ENCODE peak calls at places on chromosome 22, in six cellular contexts. F is breast epithelium, Z is brain microvascular endothelial cell, R is NB4, O is cardiac fibroblast, D is stomach. P is an unnamed sample.

GRCh38 chr22:46072030-46072881 is 78.1 kb upstream of the PPARA start:
- DNase-seq in F (peak; percentile 52), Z (no peak), R (peak; percentile 74), O (peak; percentile 67), D (peak; percentile 82), P (no peak)

GRCh38 chr22:33513388-33514336 is 406.6 kb downstream of the LARGE1 start:
- DNase-seq in F (no peak), Z (peak; percentile 33), R (no peak), O (peak; percentile 38), D (no peak), P (no peak)

GRCh38 chr22:45450101-45450785 is 36.8 kb downstream of the RIBC2 start:
- DNase-seq in F (no peak), Z (no peak), R (no peak), O (no peak), D (no peak), P (no peak)

GRCh38 chr22:17132112-17132511 is 11.0 kb upstream of the TMEM121B start:
- DNase-seq in F (no peak), Z (no peak), R (no peak), O (no peak), D (no peak), P (no peak)

GRCh38 chr22:39459681-39460080 is 2.9 kb downstream of the MGAT3 start:
- DNase-seq in F (no peak), Z (no peak), R (no peak), O (no peak), D (no peak), P (no peak)

GRCh38 chr22:49576241-49577141 is 251.2 kb downstream of the BRD1 start:
- DNase-seq in F (peak; percentile 46), Z (no peak), R (no peak), O (no peak), D (peak; percentile 23), P (no peak)

GRCh38 chr22:38570841-38571364 is 920 bp upstream of the DMC1 start:
- DNase-seq in F (no peak), Z (no peak), R (peak; percentile 69), O (peak; percentile 37), D (peak; percentile 31), P (no peak)

GRCh38 chr22:41828516-41828915 is 4.4 kb upstream of the SREBF2 start:
- DNase-seq in F (no peak), Z (no peak), R (no peak), O (no peak), D (peak; percentile 34), P (no peak)

GRCh38 chr22:29842740-29843139 is 4.7 kb upstream of the ASCC2 start:
- DNase-seq in F (no peak), Z (peak; percentile 96), R (no peak), O (peak; percentile 91), D (no peak), P (no peak)

GRCh38 chr22:29128891-29129643 is 56.2 kb downstream of the KREMEN1 start:
- DNase-seq in F (no peak), Z (no peak), R (peak; percentile 24), O (no peak), D (no peak), P (no peak)

GRCh38 chr22:47076758-47077157 is 314.3 kb downstream of the TBC1D22A start:
- DNase-seq in F (no peak), Z (no peak), R (no peak), O (no peak), D (no peak), P (no peak)

GRCh38 chr22:17140022-17140421 is 18.9 kb upstream of the TMEM121B start:
- DNase-seq in F (no peak), Z (no peak), R (no peak), O (no peak), D (no peak), P (no peak)

GRCh38 chr22:47987885-47988515 is 1225.5 kb downstream of the TBC1D22A start:
- DNase-seq in F (no peak), Z (no peak), R (no peak), O (no peak), D (no peak), P (no peak)

GRCh38 chr22:48804811-48805301 is 1022.8 kb downstream of the BRD1 start:
- DNase-seq in F (no peak), Z (no peak), R (no peak), O (no peak), D (no peak), P (no peak)

GRCh38 chr22:33707581-33707980 is 212.7 kb downstream of the LARGE1 start:
- DNase-seq in F (no peak), Z (no peak), R (no peak), O (no peak), D (no peak), P (no peak)

GRCh38 chr22:36068776-36069344 is 40.2 kb upstream of the RBFOX2 start:
- DNase-seq in F (no peak), Z (no peak), R (peak; percentile 18), O (no peak), D (no peak), P (no peak)

GRCh38 chr22:46569848-46570695 is 32.7 kb upstream of the CELSR1 start:
- DNase-seq in F (no peak), Z (no peak), R (no peak), O (no peak), D (no peak), P (no peak)

GRCh38 chr22:50485221-50486131 is 1.2 kb upstream of the MIOX start:
- DNase-seq in F (no peak), Z (no peak), R (no peak), O (no peak), D (peak; percentile 86), P (no peak)

GRCh38 chr22:28832731-28833130 is 32.4 kb upstream of the XBP1 start:
- DNase-seq in F (no peak), Z (no peak), R (no peak), O (no peak), D (no peak), P (no peak)

GRCh38 chr22:30396871-30397655 is at the start of gene SEC14L2:
- DNase-seq in F (peak; percentile 84), Z (no peak), R (no peak), O (peak; percentile 61), D (peak; percentile 79), P (no peak)

GRCh38 chr22:40176921-40177737 is 596 bp upstream of the TNRC6B start:
- DNase-seq in F (no peak), Z (peak; percentile 64), R (peak; percentile 87), O (peak; percentile 69), D (peak; percentile 32), P (no peak)

GRCh38 chr22:40410272-40410671 is 39.9 kb downstream of the SGSM3 start:
- DNase-seq in F (peak; percentile 49), Z (no peak), R (no peak), O (no peak), D (peak; percentile 52), P (no peak)

GRCh38 chr22:45537734-45538181 is 35.1 kb downstream of the FBLN1 start:
- DNase-seq in F (peak; percentile 80), Z (peak; percentile 66), R (peak; percentile 11), O (peak; percentile 80), D (peak; percentile 30), P (no peak)

GRCh38 chr22:23286296-23286695 is 106.0 kb downstream of the BCR start:
- DNase-seq in F (no peak), Z (no peak), R (no peak), O (no peak), D (no peak), P (no peak)

GRCh38 chr22:40764743-40765441 is 54.3 kb downstream of the SLC25A17 start:
- DNase-seq in F (no peak), Z (no peak), R (no peak), O (no peak), D (no peak), P (no peak)

GRCh38 chr22:48147404-48147803 is 1385.0 kb downstream of the TBC1D22A start:
- DNase-seq in F (no peak), Z (no peak), R (no peak), O (no peak), D (no peak), P (no peak)

GRCh38 chr22:46241397-46242007 is 8.6 kb downstream of the CDPF1 start:
- DNase-seq in F (no peak), Z (no peak), R (no peak), O (no peak), D (no peak), P (no peak)

GRCh38 chr22:34841321-34841901 is 224.5 kb upstream of the ISX start:
- DNase-seq in F (no peak), Z (no peak), R (no peak), O (no peak), D (no peak), P (no peak)
- TF ChIP-seq CTCF in F (no peak), Z (no peak), R (no peak), O (no peak), D (no peak), P (no peak)

GRCh38 chr22:37126882-37127281 is 17.4 kb upstream of the TMPRSS6 start:
- DNase-seq in F (no peak), Z (no peak), R (peak; percentile 25), O (no peak), D (no peak), P (no peak)
- TF ChIP-seq CTCF in F (no peak), Z (peak; percentile 45), R (peak; percentile 33), O (peak; percentile 20), D (no peak), P (no peak)

GRCh38 chr22:32053165-32053755 is 10.2 kb downstream of the SLC5A1 start:
- DNase-seq in F (no peak), Z (no peak), R (peak; percentile 11), O (no peak), D (no peak), P (no peak)
- TF ChIP-seq CTCF in F (no peak), Z (no peak), R (no peak), O (no peak), D (no peak), P (no peak)

GRCh38 chr22:19492504-19493174 is 12.9 kb downstream of the CDC45 start:
- DNase-seq in F (no peak), Z (no peak), R (no peak), O (no peak), D (no peak), P (no peak)
- TF ChIP-seq CTCF in F (no peak), Z (no peak), R (no peak), O (no peak), D (no peak), P (no peak)

GRCh38 chr22:43300891-43301676 is 42.1 kb downstream of the SCUBE1 start:
- DNase-seq in F (no peak), Z (no peak), R (no peak), O (no peak), D (no peak), P (no peak)
- TF ChIP-seq CTCF in F (no peak), Z (no peak), R (no peak), O (no peak), D (no peak), P (no peak)

P was measured in omental fat pad.